ENCODE peak calls at places on chromosome 6, in six cellular contexts. J is hepatocyte, H is GM06990, P is astrocyte of the spinal cord, X is heart left ventricle, N is tibial nerve. L is an unnamed sample.

GRCh38 chr6:152295920-152296319 is 341.2 kb downstream of the SYNE1 start:
- DNase-seq in N (no peak), J (no peak), H (no peak), X (no peak), P (no peak), L (no peak)

GRCh38 chr6:123635567-123635966 is 1.2 kb downstream of the TRDN start:
- DNase-seq in P (no peak), X (no peak), J (no peak), N (no peak), H (no peak), L (no peak)

GRCh38 chr6:71419217-71419953 is 130.8 kb downstream of the OGFRL1 start:
- DNase-seq in H (no peak), J (peak; percentile 20), P (no peak), N (no peak), X (peak; percentile 45), L (peak; percentile 28)

GRCh38 chr6:155154158-155154830 is 109.5 kb upstream of the CLDN20 start:
- DNase-seq in P (peak; percentile 93), N (no peak), X (no peak), J (peak; percentile 69), H (no peak), L (peak; percentile 84)

GRCh38 chr6:162177733-162178132 is 549.8 kb downstream of the PRKN start:
- DNase-seq in H (no peak), P (peak; percentile 41), N (no peak), X (peak; percentile 39), J (peak; percentile 8), L (no peak)

GRCh38 chr6:158031191-158031444 is 49.5 kb downstream of the SYNJ2 start:
- DNase-seq in P (no peak), H (no peak), J (no peak), X (no peak), N (no peak), L (no peak)

GRCh38 chr6:18340781-18341551 is 46.2 kb upstream of the RNF144B start:
- DNase-seq in J (no peak), X (no peak), H (no peak), N (no peak), P (no peak), L (no peak)

GRCh38 chr6:166853371-166854325 is 102.7 kb downstream of the RNASET2 start:
- DNase-seq in X (no peak), J (no peak), P (no peak), N (no peak), H (no peak), L (no peak)

GRCh38 chr6:20811112-20811746 is 277.0 kb downstream of the CDKAL1 start:
- DNase-seq in N (no peak), P (peak; percentile 98), J (peak; percentile 83), H (no peak), X (no peak), L (peak; percentile 96)

GRCh38 chr6:135837735-135838449 is 13.6 kb upstream of the PDE7B start:
- DNase-seq in N (no peak), H (no peak), X (no peak), P (no peak), J (no peak), L (no peak)

GRCh38 chr6:146788115-146788514 is 189.3 kb downstream of the ADGB start:
- DNase-seq in X (no peak), J (no peak), N (no peak), P (no peak), H (no peak), L (peak; percentile 47)

GRCh38 chr6:113732384-113732966 is 124.7 kb upstream of the MARCKS start:
- DNase-seq in X (peak; percentile 68), N (peak; percentile 35), H (no peak), J (peak; percentile 30), P (peak; percentile 24), L (peak; percentile 58)

GRCh38 chr6:34657307-34657978 is 39.1 kb downstream of the ILRUN start:
- DNase-seq in N (no peak), P (peak; percentile 92), H (no peak), X (no peak), J (peak; percentile 82), L (peak; percentile 93)

GRCh38 chr6:41723178-41723935 is 12.1 kb downstream of the TFEB start:
- DNase-seq in X (peak; percentile 90), J (peak; percentile 89), P (peak; percentile 79), N (peak; percentile 53), H (peak; percentile 84), L (peak; percentile 95)

GRCh38 chr6:97240222-97240621 is 42.8 kb downstream of the MMS22L start:
- DNase-seq in H (no peak), N (no peak), J (no peak), X (no peak), P (peak; percentile 54), L (peak; percentile 4)

GRCh38 chr6:74651948-74652347 is 553.9 kb downstream of the COL12A1 start:
- DNase-seq in N (no peak), P (no peak), X (no peak), J (no peak), H (no peak), L (peak; percentile 18)

GRCh38 chr6:126527016-126527606 is 187.2 kb downstream of the CENPW start:
- DNase-seq in H (no peak), X (no peak), J (no peak), N (no peak), P (no peak), L (no peak)

GRCh38 chr6:126530777-126531176 is 190.9 kb downstream of the CENPW start:
- DNase-seq in J (no peak), X (no peak), H (no peak), P (peak; percentile 10), N (no peak), L (no peak)

GRCh38 chr6:126531840-126532239 is 191.9 kb downstream of the CENPW start:
- DNase-seq in J (no peak), X (no peak), H (no peak), P (no peak), N (no peak), L (no peak)

GRCh38 chr6:126531273-126531672 is 191.4 kb downstream of the CENPW start:
- DNase-seq in P (no peak), H (no peak), X (no peak), N (no peak), J (no peak), L (no peak)

DNA sequence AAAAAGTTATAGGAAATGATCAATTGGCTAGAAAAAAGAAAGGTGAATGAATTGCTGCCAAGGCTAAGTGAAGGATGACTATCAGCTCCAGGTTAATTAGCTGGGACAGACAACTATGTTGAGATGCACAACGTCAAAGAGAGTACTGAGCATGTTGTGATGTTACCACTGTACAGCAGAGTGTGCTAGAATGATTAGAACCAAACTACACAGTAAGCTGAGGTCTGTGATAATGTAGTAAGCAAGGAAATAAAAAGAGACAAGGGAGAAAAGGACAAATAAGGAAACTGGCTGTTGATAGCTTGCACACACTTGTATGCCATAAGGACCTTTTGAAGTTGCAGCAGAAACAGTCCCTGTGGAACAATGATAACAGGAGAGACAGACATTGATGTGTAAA is 189.7 kb downstream of the CENPW start:
- DNase-seq in X (no peak), J (no peak), N (no peak), H (no peak), P (no peak), L (no peak)
- TF ChIP-seq CTCF in X (no peak), J (peak; percentile 22), N (no peak), H (no peak), P (no peak), L (no peak)

DNA sequence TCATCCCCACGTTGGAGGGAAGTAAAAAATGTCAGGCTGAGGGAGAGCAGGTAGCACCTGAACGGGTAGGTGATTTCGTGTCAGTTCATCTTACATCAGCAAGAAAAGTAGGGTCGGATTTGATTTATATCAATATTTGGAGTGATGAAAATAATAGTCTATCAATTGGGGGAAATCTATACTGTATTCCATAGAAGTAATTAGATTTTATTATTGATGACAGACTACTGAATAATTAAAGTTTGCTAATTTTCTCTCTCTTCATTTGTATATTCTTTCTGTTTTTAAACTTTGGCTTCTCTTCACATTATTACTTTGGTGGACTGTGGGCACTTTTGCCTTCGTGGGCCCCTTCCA is 78.4 kb downstream of the OLIG3 start:
- DNase-seq in H (no peak), X (no peak), J (no peak), N (no peak), P (no peak), L (no peak)
- H3K4me3 ChIP-seq in H (no peak overlapping the region), X (no peak overlapping the region), J (no peak overlapping the region), N (no peak overlapping the region), P (no peak overlapping the region), L (no peak overlapping the region)

GRCh38 chr6:358432-358831 is 33.1 kb upstream of the IRF4 start:
- DNase-seq in H (no peak), X (peak; percentile 27), J (no peak), P (no peak), N (no peak), L (no peak)

GRCh38 chr6:356828-357251 is 34.7 kb upstream of the IRF4 start:
- DNase-seq in X (peak; percentile 70), P (no peak), J (no peak), N (no peak), H (peak; percentile 67), L (no peak)

GRCh38 chr6:357261-357790 is 34.2 kb upstream of the IRF4 start:
- DNase-seq in P (no peak), H (no peak), J (no peak), N (no peak), X (no peak), L (no peak)

GRCh38 chr6:358847-359246 is 32.7 kb upstream of the IRF4 start:
- DNase-seq in N (no peak), P (no peak), J (no peak), X (no peak), H (no peak), L (no peak)

DNA sequence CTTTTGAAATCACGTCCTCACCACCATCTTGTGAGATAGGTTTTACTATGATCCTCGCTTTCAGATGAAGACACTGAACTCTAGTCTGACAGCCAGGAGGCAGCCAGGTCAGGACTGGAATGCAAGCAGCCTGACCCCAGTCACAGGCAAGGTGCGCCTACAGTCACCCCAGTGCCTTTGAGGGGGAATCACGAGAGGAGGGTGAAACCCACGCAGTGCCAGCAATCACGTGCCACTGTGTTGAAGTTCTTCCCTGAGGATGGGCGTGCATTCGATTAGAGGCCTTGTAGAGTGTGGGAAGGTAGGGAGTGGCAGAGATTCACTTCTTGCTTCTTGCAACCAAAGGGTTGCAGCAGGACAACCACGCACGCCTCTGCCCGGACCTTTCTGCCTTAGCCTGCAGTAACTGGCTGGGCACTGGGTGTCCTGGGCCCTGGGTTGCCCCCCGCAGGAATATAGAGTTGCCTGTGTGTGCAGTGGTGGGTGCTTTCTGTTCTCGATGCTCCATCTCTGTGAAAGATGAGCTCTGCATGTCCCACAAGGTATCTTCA is 33.7 kb upstream of the IRF4 start:
- DNase-seq in X (peak; percentile 18), N (no peak), P (no peak), J (no peak), H (no peak), L (no peak)
- TF ChIP-seq CTCF in X (no peak), N (no peak), P (no peak), J (no peak), H (no peak), L (no peak)

GRCh38 chr6:129276461-129276860 is 393.5 kb downstream of the LAMA2 start:
- DNase-seq in N (no peak), H (no peak), X (no peak), J (no peak), P (no peak), L (no peak)
- H3K4me3 ChIP-seq in N (no peak overlapping the region), H (no peak overlapping the region), X (no peak overlapping the region), J (no peak overlapping the region), P (no peak overlapping the region), L (no peak overlapping the region)